ENCODE peak calls at places on chromosomes 11 and 22, in eight cellular contexts. One of them, this sample, is unnamed.

GRCh38 chr11:101912823-101913284 is 2.0 kb upstream of the CEP126 start:
- DNase-seq in NCI-H446 treated with DMSO at 0.1 percent for 48 hours: no peak
- DNase-seq in tibial artery: no peak
- DNase-seq in NCI-H1105 treated with DMSO at 0.1 percent for 48 hours: no peak
- DNase-seq in activated naive CD4-positive, alpha-beta T cell treated with anti-CD3 and anti-CD28 coated beads for 36 hours: no peak
- DNase-seq in sigmoid colon: no peak
- DNase-seq in stimulated activated CD4-positive, alpha-beta T cell treated with anti-CD3 and anti-CD28 coated beads, Interleukin-2, amount 100 ng/mL, for 24 hours: no peak
- DNase-seq in EL: no peak
- DNase-seq in this sample: no peak

GRCh38 chr11:3627291-3627690 is 14.5 kb downstream of the ART5 start:
- DNase-seq in tibial artery: no peak
- DNase-seq in NCI-H1105 treated with DMSO at 0.1 percent for 48 hours: no peak
- DNase-seq in sigmoid colon: no peak
- DNase-seq in EL: peak; percentile 91
- DNase-seq in activated naive CD4-positive, alpha-beta T cell treated with anti-CD3 and anti-CD28 coated beads for 36 hours: no peak
- DNase-seq in NCI-H446 treated with DMSO at 0.1 percent for 48 hours: no peak
- DNase-seq in stimulated activated CD4-positive, alpha-beta T cell treated with anti-CD3 and anti-CD28 coated beads, Interleukin-2, amount 100 ng/mL, for 24 hours: no peak
- DNase-seq in this sample: no peak

GRCh38 chr22:46769191-46769675 is 6.8 kb downstream of the TBC1D22A start:
- DNase-seq in NCI-H446 treated with DMSO at 0.1 percent for 48 hours: peak; percentile 48
- DNase-seq in NCI-H1105 treated with DMSO at 0.1 percent for 48 hours: peak; percentile 48
- DNase-seq in sigmoid colon: no peak
- DNase-seq in stimulated activated CD4-positive, alpha-beta T cell treated with anti-CD3 and anti-CD28 coated beads, Interleukin-2, amount 100 ng/mL, for 24 hours: no peak
- DNase-seq in tibial artery: no peak
- DNase-seq in activated naive CD4-positive, alpha-beta T cell treated with anti-CD3 and anti-CD28 coated beads for 36 hours: no peak
- DNase-seq in EL: no peak
- DNase-seq in this sample: no peak

GRCh38 chr22:20465759-20466077 is 28.1 kb upstream of the SCARF2 start:
- DNase-seq in stimulated activated CD4-positive, alpha-beta T cell treated with anti-CD3 and anti-CD28 coated beads, Interleukin-2, amount 100 ng/mL, for 24 hours: no peak
- DNase-seq in NCI-H1105 treated with DMSO at 0.1 percent for 48 hours: no peak
- DNase-seq in NCI-H446 treated with DMSO at 0.1 percent for 48 hours: no peak
- DNase-seq in activated naive CD4-positive, alpha-beta T cell treated with anti-CD3 and anti-CD28 coated beads for 36 hours: peak; percentile 35
- DNase-seq in EL: no peak
- DNase-seq in sigmoid colon: no peak
- DNase-seq in tibial artery: no peak
- DNase-seq in this sample: no peak

GRCh38 chr11:116615211-116615865 is 157.4 kb downstream of the BUD13 start:
- DNase-seq in NCI-H1105 treated with DMSO at 0.1 percent for 48 hours: no peak
- DNase-seq in EL: no peak
- DNase-seq in tibial artery: no peak
- DNase-seq in sigmoid colon: no peak
- DNase-seq in NCI-H446 treated with DMSO at 0.1 percent for 48 hours: no peak
- DNase-seq in stimulated activated CD4-positive, alpha-beta T cell treated with anti-CD3 and anti-CD28 coated beads, Interleukin-2, amount 100 ng/mL, for 24 hours: no peak
- DNase-seq in activated naive CD4-positive, alpha-beta T cell treated with anti-CD3 and anti-CD28 coated beads for 36 hours: no peak
- DNase-seq in this sample: no peak

GRCh38 chr11:8959546-8960166 is 4.6 kb downstream of the TMEM9B start:
- DNase-seq in activated naive CD4-positive, alpha-beta T cell treated with anti-CD3 and anti-CD28 coated beads for 36 hours: peak; percentile 56
- DNase-seq in stimulated activated CD4-positive, alpha-beta T cell treated with anti-CD3 and anti-CD28 coated beads, Interleukin-2, amount 100 ng/mL, for 24 hours: peak; percentile 22
- DNase-seq in EL: peak; percentile 80
- DNase-seq in NCI-H1105 treated with DMSO at 0.1 percent for 48 hours: peak; percentile 29
- DNase-seq in sigmoid colon: no peak
- DNase-seq in tibial artery: no peak
- DNase-seq in NCI-H446 treated with DMSO at 0.1 percent for 48 hours: peak; percentile 40
- DNase-seq in this sample: peak; percentile 57

GRCh38 chr11:62680825-62681240 is 2.0 kb upstream of the UBXN1 start:
- DNase-seq in sigmoid colon: peak; percentile 73
- DNase-seq in EL: peak; percentile 77
- DNase-seq in tibial artery: peak; percentile 56
- DNase-seq in activated naive CD4-positive, alpha-beta T cell treated with anti-CD3 and anti-CD28 coated beads for 36 hours: peak; percentile 57
- DNase-seq in NCI-H1105 treated with DMSO at 0.1 percent for 48 hours: no peak
- DNase-seq in NCI-H446 treated with DMSO at 0.1 percent for 48 hours: peak; percentile 61
- DNase-seq in stimulated activated CD4-positive, alpha-beta T cell treated with anti-CD3 and anti-CD28 coated beads, Interleukin-2, amount 100 ng/mL, for 24 hours: peak; percentile 38
- DNase-seq in this sample: peak; percentile 51

GRCh38 chr11:118415051-118415738 is 13.8 kb downstream of the ATP5MG start:
- DNase-seq in NCI-H1105 treated with DMSO at 0.1 percent for 48 hours: no peak
- DNase-seq in activated naive CD4-positive, alpha-beta T cell treated with anti-CD3 and anti-CD28 coated beads for 36 hours: no peak
- DNase-seq in stimulated activated CD4-positive, alpha-beta T cell treated with anti-CD3 and anti-CD28 coated beads, Interleukin-2, amount 100 ng/mL, for 24 hours: no peak
- DNase-seq in sigmoid colon: no peak
- DNase-seq in tibial artery: no peak
- DNase-seq in NCI-H446 treated with DMSO at 0.1 percent for 48 hours: no peak
- DNase-seq in EL: no peak
- DNase-seq in this sample: no peak

GRCh38 chr11:132444891-132445290 is 1074.5 kb downstream of the NTM start:
- DNase-seq in EL: no peak
- DNase-seq in tibial artery: no peak
- DNase-seq in stimulated activated CD4-positive, alpha-beta T cell treated with anti-CD3 and anti-CD28 coated beads, Interleukin-2, amount 100 ng/mL, for 24 hours: no peak
- DNase-seq in activated naive CD4-positive, alpha-beta T cell treated with anti-CD3 and anti-CD28 coated beads for 36 hours: no peak
- DNase-seq in sigmoid colon: no peak
- DNase-seq in NCI-H446 treated with DMSO at 0.1 percent for 48 hours: no peak
- DNase-seq in NCI-H1105 treated with DMSO at 0.1 percent for 48 hours: no peak
- DNase-seq in this sample: no peak

GRCh38 chr11:111269146-111269868 is 23.8 kb downstream of the POU2AF2 start:
- DNase-seq in stimulated activated CD4-positive, alpha-beta T cell treated with anti-CD3 and anti-CD28 coated beads, Interleukin-2, amount 100 ng/mL, for 24 hours: no peak
- DNase-seq in NCI-H1105 treated with DMSO at 0.1 percent for 48 hours: no peak
- DNase-seq in NCI-H446 treated with DMSO at 0.1 percent for 48 hours: no peak
- DNase-seq in tibial artery: no peak
- DNase-seq in activated naive CD4-positive, alpha-beta T cell treated with anti-CD3 and anti-CD28 coated beads for 36 hours: no peak
- DNase-seq in sigmoid colon: no peak
- DNase-seq in EL: no peak
- DNase-seq in this sample: no peak

GRCh38 chr22:28369849-28370248 is 309.8 kb downstream of the TTC28 start:
- DNase-seq in stimulated activated CD4-positive, alpha-beta T cell treated with anti-CD3 and anti-CD28 coated beads, Interleukin-2, amount 100 ng/mL, for 24 hours: no peak
- DNase-seq in NCI-H1105 treated with DMSO at 0.1 percent for 48 hours: no peak
- DNase-seq in sigmoid colon: no peak
- DNase-seq in tibial artery: no peak
- DNase-seq in activated naive CD4-positive, alpha-beta T cell treated with anti-CD3 and anti-CD28 coated beads for 36 hours: peak; percentile 43
- DNase-seq in EL: no peak
- DNase-seq in NCI-H446 treated with DMSO at 0.1 percent for 48 hours: no peak
- DNase-seq in this sample: no peak

GRCh38 chr11:122375687-122376399 is 259.8 kb upstream of the BLID start:
- DNase-seq in sigmoid colon: no peak
- DNase-seq in EL: peak; percentile 58
- DNase-seq in NCI-H446 treated with DMSO at 0.1 percent for 48 hours: no peak
- DNase-seq in activated naive CD4-positive, alpha-beta T cell treated with anti-CD3 and anti-CD28 coated beads for 36 hours: no peak
- DNase-seq in NCI-H1105 treated with DMSO at 0.1 percent for 48 hours: no peak
- DNase-seq in tibial artery: no peak
- DNase-seq in stimulated activated CD4-positive, alpha-beta T cell treated with anti-CD3 and anti-CD28 coated beads, Interleukin-2, amount 100 ng/mL, for 24 hours: no peak
- DNase-seq in this sample: no peak

GRCh38 chr11:111977141-111978027 is 40.2 kb downstream of the DIXDC1 start:
- DNase-seq in NCI-H446 treated with DMSO at 0.1 percent for 48 hours: no peak
- DNase-seq in NCI-H1105 treated with DMSO at 0.1 percent for 48 hours: peak; percentile 43
- DNase-seq in sigmoid colon: peak; percentile 89
- DNase-seq in stimulated activated CD4-positive, alpha-beta T cell treated with anti-CD3 and anti-CD28 coated beads, Interleukin-2, amount 100 ng/mL, for 24 hours: peak; percentile 29
- DNase-seq in tibial artery: peak; percentile 72
- DNase-seq in activated naive CD4-positive, alpha-beta T cell treated with anti-CD3 and anti-CD28 coated beads for 36 hours: peak; percentile 17
- DNase-seq in EL: peak; percentile 47
- DNase-seq in this sample: peak; percentile 55

GRCh38 chr11:952406-953385 is 27.0 kb downstream of the AP2A2 start:
- DNase-seq in activated naive CD4-positive, alpha-beta T cell treated with anti-CD3 and anti-CD28 coated beads for 36 hours: no peak
- DNase-seq in sigmoid colon: no peak
- DNase-seq in EL: no peak
- DNase-seq in NCI-H1105 treated with DMSO at 0.1 percent for 48 hours: no peak
- DNase-seq in stimulated activated CD4-positive, alpha-beta T cell treated with anti-CD3 and anti-CD28 coated beads, Interleukin-2, amount 100 ng/mL, for 24 hours: no peak
- DNase-seq in NCI-H446 treated with DMSO at 0.1 percent for 48 hours: no peak
- DNase-seq in tibial artery: no peak
- DNase-seq in this sample: no peak

GRCh38 chr22:28883917-28884753 is 763 bp downstream of the ZNRF3 start:
- DNase-seq in tibial artery: peak; percentile 28
- DNase-seq in NCI-H1105 treated with DMSO at 0.1 percent for 48 hours: peak; percentile 18
- DNase-seq in sigmoid colon: peak; percentile 77
- DNase-seq in NCI-H446 treated with DMSO at 0.1 percent for 48 hours: no peak
- DNase-seq in EL: peak; percentile 35
- DNase-seq in stimulated activated CD4-positive, alpha-beta T cell treated with anti-CD3 and anti-CD28 coated beads, Interleukin-2, amount 100 ng/mL, for 24 hours: peak; percentile 42
- DNase-seq in activated naive CD4-positive, alpha-beta T cell treated with anti-CD3 and anti-CD28 coated beads for 36 hours: peak; percentile 60
- DNase-seq in this sample: no peak

GRCh38 chr11:71418643-71419042 is 29.6 kb downstream of the DHCR7 start:
- DNase-seq in NCI-H446 treated with DMSO at 0.1 percent for 48 hours: no peak
- DNase-seq in stimulated activated CD4-positive, alpha-beta T cell treated with anti-CD3 and anti-CD28 coated beads, Interleukin-2, amount 100 ng/mL, for 24 hours: no peak
- DNase-seq in sigmoid colon: no peak
- DNase-seq in EL: no peak
- DNase-seq in NCI-H1105 treated with DMSO at 0.1 percent for 48 hours: no peak
- DNase-seq in activated naive CD4-positive, alpha-beta T cell treated with anti-CD3 and anti-CD28 coated beads for 36 hours: no peak
- DNase-seq in tibial artery: no peak
- DNase-seq in this sample: no peak